ENCODE peak calls at places on chromosome X, in eight cellular contexts. One of them, this sample, is unnamed.

GRCh38 chrX:9622128-9622527 is 143.5 kb downstream of the GPR143 start:
- DNase-seq in AG10803: no peak
- DNase-seq in ACHN: no peak
- DNase-seq in stimulated activated CD4-positive, alpha-beta T cell treated with anti-CD3 and anti-CD28 coated beads, TNF-alpha, amount 100 ng/mL, for 48 hours: peak; percentile 2
- DNase-seq in left ventricle myocardium superior: no peak
- DNase-seq in Right ventricle myocardium superior: no peak
- DNase-seq in NCI-H2029: no peak
- DNase-seq in stimulated activated CD8-positive, alpha-beta memory T cell treated with anti-CD3 and anti-CD28 coated beads, Interleukin-2, amount 100 ng/mL, for 48 hours: no peak
- DNase-seq in this sample: no peak

GRCh38 chrX:94901849-94902248 is 1227.8 kb downstream of the FAM133A start:
- DNase-seq in NCI-H2029: no peak
- DNase-seq in left ventricle myocardium superior: no peak
- DNase-seq in ACHN: no peak
- DNase-seq in stimulated activated CD8-positive, alpha-beta memory T cell treated with anti-CD3 and anti-CD28 coated beads, Interleukin-2, amount 100 ng/mL, for 48 hours: no peak
- DNase-seq in AG10803: no peak
- DNase-seq in stimulated activated CD4-positive, alpha-beta T cell treated with anti-CD3 and anti-CD28 coated beads, TNF-alpha, amount 100 ng/mL, for 48 hours: no peak
- DNase-seq in Right ventricle myocardium superior: no peak
- DNase-seq in this sample: no peak

GRCh38 chrX:15366507-15367352 is 17.5 kb downstream of the VEGFD start:
- DNase-seq in stimulated activated CD8-positive, alpha-beta memory T cell treated with anti-CD3 and anti-CD28 coated beads, Interleukin-2, amount 100 ng/mL, for 48 hours: no peak
- DNase-seq in stimulated activated CD4-positive, alpha-beta T cell treated with anti-CD3 and anti-CD28 coated beads, TNF-alpha, amount 100 ng/mL, for 48 hours: no peak
- DNase-seq in AG10803: no peak
- DNase-seq in Right ventricle myocardium superior: no peak
- DNase-seq in NCI-H2029: no peak
- DNase-seq in left ventricle myocardium superior: no peak
- DNase-seq in ACHN: no peak
- DNase-seq in this sample: no peak

GRCh38 chrX:133415276-133416105 is at the start of gene GPC4:
- DNase-seq in AG10803: peak; percentile 24
- DNase-seq in ACHN: peak; percentile 33
- DNase-seq in Right ventricle myocardium superior: peak; percentile 77
- DNase-seq in stimulated activated CD4-positive, alpha-beta T cell treated with anti-CD3 and anti-CD28 coated beads, TNF-alpha, amount 100 ng/mL, for 48 hours: no peak
- DNase-seq in stimulated activated CD8-positive, alpha-beta memory T cell treated with anti-CD3 and anti-CD28 coated beads, Interleukin-2, amount 100 ng/mL, for 48 hours: no peak
- DNase-seq in left ventricle myocardium superior: peak; percentile 78
- DNase-seq in NCI-H2029: peak; percentile 49
- DNase-seq in this sample: peak; percentile 4

GRCh38 chrX:36909584-36909983 is 98.6 kb upstream of the FAM47C start:
- DNase-seq in stimulated activated CD8-positive, alpha-beta memory T cell treated with anti-CD3 and anti-CD28 coated beads, Interleukin-2, amount 100 ng/mL, for 48 hours: no peak
- DNase-seq in ACHN: no peak
- DNase-seq in left ventricle myocardium superior: no peak
- DNase-seq in Right ventricle myocardium superior: no peak
- DNase-seq in stimulated activated CD4-positive, alpha-beta T cell treated with anti-CD3 and anti-CD28 coated beads, TNF-alpha, amount 100 ng/mL, for 48 hours: no peak
- DNase-seq in NCI-H2029: no peak
- DNase-seq in AG10803: peak; percentile 0
- DNase-seq in this sample: peak; percentile 13

GRCh38 chrX:105495376-105495775 is 274.9 kb upstream of the TEX13A start:
- DNase-seq in NCI-H2029: no peak
- DNase-seq in AG10803: no peak
- DNase-seq in stimulated activated CD8-positive, alpha-beta memory T cell treated with anti-CD3 and anti-CD28 coated beads, Interleukin-2, amount 100 ng/mL, for 48 hours: no peak
- DNase-seq in Right ventricle myocardium superior: no peak
- DNase-seq in stimulated activated CD4-positive, alpha-beta T cell treated with anti-CD3 and anti-CD28 coated beads, TNF-alpha, amount 100 ng/mL, for 48 hours: no peak
- DNase-seq in left ventricle myocardium superior: no peak
- DNase-seq in ACHN: no peak
- DNase-seq in this sample: no peak

GRCh38 chrX:16250296-16250695 is 83.0 kb downstream of the MAGEB17 start:
- DNase-seq in stimulated activated CD8-positive, alpha-beta memory T cell treated with anti-CD3 and anti-CD28 coated beads, Interleukin-2, amount 100 ng/mL, for 48 hours: no peak
- DNase-seq in NCI-H2029: no peak
- DNase-seq in stimulated activated CD4-positive, alpha-beta T cell treated with anti-CD3 and anti-CD28 coated beads, TNF-alpha, amount 100 ng/mL, for 48 hours: no peak
- DNase-seq in AG10803: peak; percentile 58
- DNase-seq in Right ventricle myocardium superior: no peak
- DNase-seq in left ventricle myocardium superior: no peak
- DNase-seq in ACHN: no peak
- DNase-seq in this sample: peak; percentile 3

GRCh38 chrX:133375558-133376340 is 39.5 kb downstream of the GPC4 start:
- DNase-seq in Right ventricle myocardium superior: peak; percentile 52
- DNase-seq in stimulated activated CD4-positive, alpha-beta T cell treated with anti-CD3 and anti-CD28 coated beads, TNF-alpha, amount 100 ng/mL, for 48 hours: no peak
- DNase-seq in AG10803: no peak
- DNase-seq in NCI-H2029: no peak
- DNase-seq in left ventricle myocardium superior: peak; percentile 48
- DNase-seq in ACHN: no peak
- DNase-seq in stimulated activated CD8-positive, alpha-beta memory T cell treated with anti-CD3 and anti-CD28 coated beads, Interleukin-2, amount 100 ng/mL, for 48 hours: no peak
- DNase-seq in this sample: no peak

This sample was measured in fibroblast of pulmonary artery.